ENCODE peak calls at places on chromosomes 5 and 9, in five cellular contexts. D, F, H, P and Z are unnamed samples.
A peak's percentile ranks its signal among the peaks of the same experiment; 100 is the strongest.

GRCh38 chr5:52997424-52997823 is 8.3 kb downstream of the ITGA2 start:
- DNase-seq in D (no peak), F (peak; percentile 19), H (no peak), P (no peak), Z (no peak)

GRCh38 chr5:102910240-102911226 is 155.4 kb downstream of the PAM start:
- DNase-seq in D (peak; percentile 85), F (peak; percentile 25), H (no peak), P (no peak), Z (no peak)

GRCh38 chr9:89863837-89864236 is 259.0 kb downstream of the GADD45G start:
- DNase-seq in D (no peak), F (no peak), H (no peak), P (no peak), Z (no peak)

GRCh38 chr5:78671609-78672008 is 23.0 kb upstream of the LHFPL2 start:
- DNase-seq in D (no peak), F (no peak), H (peak; percentile 63), P (peak; percentile 38), Z (no peak)

GRCh38 chr9:79015951-79016350 is 555.8 kb upstream of the TLE4 start:
- DNase-seq in D (no peak), F (no peak), H (no peak), P (no peak), Z (no peak)

GRCh38 chr9:91106415-91106814 is 255.3 kb downstream of the AUH start:
- DNase-seq in D (no peak), F (no peak), H (no peak), P (no peak), Z (no peak)

GRCh38 chr9:792331-793260 is 48.9 kb upstream of the DMRT1 start:
- DNase-seq in D (peak; percentile 54), F (no peak), H (no peak), P (no peak), Z (no peak)

GRCh38 chr5:120778491-120779293 is 314.6 kb downstream of the PRR16 start:
- DNase-seq in D (no peak), F (no peak), H (peak; percentile 70), P (no peak), Z (peak; percentile 34)

GRCh38 chr5:172562443-172562842 is 78.6 kb upstream of the NEURL1B start:
- DNase-seq in D (no peak), F (no peak), H (no peak), P (no peak), Z (no peak)

GRCh38 chr9:23322392-23322791 is 503.6 kb downstream of the ELAVL2 start:
- DNase-seq in D (peak; percentile 25), F (no peak), H (no peak), P (no peak), Z (no peak)

GRCh38 chr5:80389575-80389974 is 18.3 kb upstream of the ZFYVE16 start:
- DNase-seq in D (no peak), F (no peak), H (no peak), P (no peak), Z (no peak)

GRCh38 chr9:109232449-109232848 is 65.4 kb upstream of the FRRS1L start:
- DNase-seq in D (peak; percentile 94), F (no peak), H (no peak), P (no peak), Z (no peak)

DNA sequence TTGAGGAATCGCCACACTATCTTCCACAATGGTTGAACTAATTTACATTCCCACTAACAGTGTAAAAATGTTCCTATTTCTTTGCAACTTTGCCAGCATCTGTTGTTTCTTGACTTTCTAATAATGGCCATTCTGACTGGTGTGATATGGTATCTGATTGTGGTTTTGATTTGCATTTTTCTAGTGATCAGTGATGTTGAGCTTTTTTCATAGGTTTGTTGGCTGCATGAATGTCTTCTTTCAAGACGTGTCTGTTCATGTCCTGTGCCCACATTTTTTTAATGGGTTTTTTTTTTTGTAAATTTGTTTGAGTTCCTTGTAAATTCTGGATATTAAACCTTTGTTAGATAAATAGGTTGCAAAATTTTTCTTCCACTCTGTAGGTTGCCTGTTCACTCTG is 615.9 kb downstream of the SEMA5A start:
- DNase-seq in D (no peak), F (no peak), H (no peak), P (no peak), Z (no peak)
- TF ChIP-seq CTCF in D (no peak), F (no peak), H (no peak), P (no peak), Z (no peak)

DNA sequence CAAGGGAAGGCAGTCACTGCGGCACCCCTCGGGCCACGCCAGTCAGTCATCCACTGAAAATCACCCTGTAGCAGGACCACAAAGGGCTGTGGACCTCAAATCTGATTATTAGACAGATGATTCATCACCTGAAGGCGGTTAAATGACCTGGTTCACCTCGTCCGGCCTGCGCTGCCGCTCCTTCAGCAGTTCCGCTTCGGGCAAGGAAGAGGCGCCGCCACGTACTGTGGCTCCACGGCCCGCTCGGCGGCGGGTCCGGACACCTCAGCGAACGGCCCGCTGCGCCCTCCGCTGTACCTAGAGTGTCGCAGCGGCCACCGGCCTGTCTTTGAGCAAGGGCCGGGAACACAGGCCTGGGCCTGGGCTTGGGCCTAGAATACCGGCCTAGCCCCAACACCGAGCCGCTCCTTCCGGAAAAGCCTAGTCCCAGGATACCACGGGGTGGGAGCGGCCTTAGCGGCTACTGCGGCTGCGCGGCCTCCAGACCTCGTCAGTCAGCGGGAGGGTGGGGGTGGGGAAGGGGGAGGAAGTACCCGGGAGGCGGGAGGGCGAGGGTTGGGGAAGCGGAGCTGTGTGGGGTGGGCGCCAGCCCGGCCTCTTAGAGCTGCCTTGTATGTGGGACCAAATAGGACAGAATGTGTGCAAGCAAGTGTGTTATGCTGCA is at the start of gene KLHL9:
- DNase-seq in D (peak; percentile 89), F (peak; percentile 91), H (peak; percentile 76), P (peak; percentile 93), Z (peak; percentile 82)
- TF ChIP-seq CTCF in D (no peak), F (no peak), H (no peak), P (peak; percentile 15), Z (no peak)

GRCh38 chr5:162801235-162801634 is 636.2 kb upstream of the CCNG1 start:
- DNase-seq in D (no peak), F (no peak), H (no peak), P (no peak), Z (no peak)
- TF ChIP-seq CTCF in D (no peak), F (no peak), H (no peak), P (no peak), Z (no peak)

GRCh38 chr5:118060833-118061232 is 927.5 kb downstream of the DTWD2 start:
- DNase-seq in D (peak; percentile 11), F (no peak), H (no peak), P (no peak), Z (no peak)
- TF ChIP-seq CTCF in D (no peak), F (no peak), H (no peak), P (no peak), Z (peak; percentile 9)

GRCh38 chr5:9313751-9314150 is 232.1 kb downstream of the SEMA5A start:
- DNase-seq in D (peak; percentile 47), F (no peak), H (no peak), P (no peak), Z (no peak)
- TF ChIP-seq CTCF in D (peak; percentile 37), F (no peak), H (no peak), P (no peak), Z (no peak)

DNA sequence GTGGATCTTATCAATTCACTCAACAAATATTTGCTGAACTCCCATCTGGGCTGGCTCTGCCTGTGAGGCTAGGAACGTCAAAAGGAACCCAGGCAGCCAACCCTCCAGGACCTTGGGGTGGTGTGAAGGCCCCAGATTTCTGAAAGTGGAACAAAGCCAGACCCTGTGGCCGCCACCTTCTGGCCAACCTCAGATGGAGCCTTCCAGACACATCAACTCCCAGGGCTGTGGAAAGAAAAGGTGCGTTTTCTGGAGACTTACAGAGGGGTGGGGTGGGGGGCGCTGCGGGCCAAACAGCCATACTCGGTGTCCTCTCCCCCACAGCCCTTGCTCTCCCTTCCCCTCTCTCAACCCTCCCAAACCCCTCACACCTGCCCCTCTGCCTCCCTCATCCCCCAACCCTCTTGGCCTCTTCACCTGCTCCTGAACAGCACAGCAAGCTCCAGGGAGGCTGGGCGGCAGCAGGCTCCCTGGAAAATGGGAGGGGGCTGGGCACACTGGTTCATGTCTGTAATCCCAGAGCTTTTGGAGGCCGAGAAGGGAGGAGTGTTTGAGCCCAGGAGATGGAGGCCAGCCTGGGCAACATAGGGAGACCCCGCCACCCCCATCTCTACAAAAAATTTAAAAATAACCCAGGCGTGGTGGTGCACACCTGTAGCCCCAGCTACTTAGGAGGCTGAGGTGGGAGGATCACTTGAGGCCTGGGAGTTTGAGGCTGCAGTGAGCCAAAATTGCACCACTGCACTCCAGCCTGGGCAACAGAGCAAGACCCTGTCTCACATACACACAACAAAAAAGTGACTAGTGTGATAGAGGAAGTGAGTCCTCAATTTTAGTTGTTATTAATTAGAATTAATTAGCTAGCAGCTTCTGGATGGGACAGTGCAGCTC is 45.0 kb upstream of the PRRC2B start:
- DNase-seq in D (no peak), F (no peak), H (no peak), P (no peak), Z (no peak)
- TF ChIP-seq CTCF in D (no peak), F (no peak), H (peak; percentile 5), P (no peak), Z (no peak)

DNA sequence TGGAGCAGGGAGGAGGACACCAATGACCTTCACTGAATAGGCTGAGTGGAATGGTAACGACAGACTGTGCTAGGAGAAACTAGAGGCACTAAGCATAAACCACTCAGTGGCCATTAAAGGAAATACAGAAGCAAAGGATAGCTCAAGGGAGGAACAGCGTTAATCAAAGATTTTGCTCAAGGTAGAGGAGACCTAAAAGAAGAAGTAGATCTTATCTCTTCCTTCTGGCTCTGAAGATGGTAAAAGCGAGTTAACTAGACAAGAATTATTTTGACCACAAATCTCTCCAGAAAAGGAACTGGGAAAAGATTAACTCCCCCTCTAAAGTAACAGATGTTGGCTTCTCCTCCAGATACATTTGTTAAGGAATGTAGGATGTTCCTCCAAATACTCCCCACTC is 299.6 kb downstream of the EPB41L4A start:
- DNase-seq in D (no peak), F (no peak), H (no peak), P (no peak), Z (no peak)
- TF ChIP-seq CTCF in D (no peak), F (no peak), H (no peak), P (no peak), Z (no peak)

GRCh38 chr5:66680804-66681203 is 84.6 kb downstream of the MAST4 start:
- DNase-seq in D (no peak), F (no peak), H (no peak), P (no peak), Z (no peak)
- TF ChIP-seq CTCF in D (no peak), F (no peak), H (peak; percentile 24), P (no peak), Z (no peak)

GRCh38 chr9:129476821-129477611 is 143.9 kb downstream of the C9orf50 start:
- DNase-seq in D (no peak), F (no peak), H (no peak), P (no peak), Z (no peak)
- TF ChIP-seq CTCF in D (no peak), F (no peak), H (no peak), P (no peak), Z (no peak)

GRCh38 chr9:93814561-93814960 is 140.6 kb downstream of the BARX1 start:
- DNase-seq in D (no peak), F (no peak), H (no peak), P (no peak), Z (no peak)
- TF ChIP-seq CTCF in D (no peak), F (no peak), H (no peak), P (no peak), Z (peak; percentile 21)